ENCODE peak calls at places on chromosomes 2 and 18, in six cellular contexts. E is heart left ventricle, M is HepG2, K is GM12891, G is vagina, Z is A549. J is an unnamed sample.

GRCh38 chr2:47237375-47238357 is 82.6 kb upstream of the STPG4 start:
- DNase-seq in M (no peak), G (no peak), Z (no peak), K (no peak), E (peak; percentile 74), J (no peak)

GRCh38 chr2:31333527-31334183 is 80.9 kb downstream of the XDH start:
- DNase-seq in Z (peak; percentile 74), M (peak; percentile 66), G (no peak), K (peak; percentile 42), E (peak; percentile 83), J (peak; percentile 32)

GRCh38 chr2:171160119-171160629 is 519 bp downstream of the TLK1 start:
- DNase-seq in E (peak; percentile 83), M (peak; percentile 55), Z (peak; percentile 30), G (peak; percentile 89), K (peak; percentile 26), J (peak; percentile 22)

GRCh38 chr2:551621-552020 is 125.6 kb downstream of the TMEM18 start:
- DNase-seq in G (no peak), M (no peak), Z (no peak), K (no peak), E (peak; percentile 41), J (no peak)

GRCh38 chr2:47205576-47206141 is 50.6 kb upstream of the STPG4 start:
- DNase-seq in G (peak; percentile 56), K (no peak), M (no peak), E (no peak), Z (no peak), J (no peak)

GRCh38 chr18:76835380-76835779 is 13.0 kb downstream of the ZNF236 start:
- DNase-seq in Z (no peak), G (no peak), M (no peak), K (no peak), E (no peak), J (no peak)

GRCh38 chr2:81872043-81872442 is 1567.5 kb upstream of the LRRTM1 start:
- DNase-seq in G (no peak), E (no peak), M (no peak), K (no peak), Z (no peak), J (no peak)

GRCh38 chr2:45918816-45919655 is 267.6 kb downstream of the PRKCE start:
- DNase-seq in Z (no peak), E (no peak), M (no peak), K (no peak), G (no peak), J (no peak)

GRCh38 chr2:152506843-152507242 is 171.9 kb downstream of the FMNL2 start:
- DNase-seq in G (no peak), K (no peak), M (no peak), E (no peak), Z (no peak), J (no peak)

DNA sequence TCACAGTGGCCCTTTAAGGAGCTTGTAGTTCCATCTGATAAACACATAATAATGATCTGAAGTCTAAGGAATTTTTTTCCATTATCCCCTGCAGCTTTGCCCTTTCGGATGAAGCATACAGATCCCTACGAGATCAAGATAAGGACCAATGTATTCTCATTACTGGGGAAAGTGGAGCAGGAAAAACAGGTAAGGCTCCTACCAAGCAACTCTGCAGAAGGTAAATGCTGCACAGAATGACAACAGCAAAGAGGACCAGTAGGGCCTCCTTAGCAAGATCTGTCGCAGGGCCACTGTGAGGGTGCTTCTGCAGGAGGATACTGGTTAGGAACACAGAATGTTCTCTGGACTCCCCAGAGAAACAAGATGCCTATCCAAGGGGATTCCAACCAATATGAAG is 84.6 kb downstream of the MYO1B start:
- DNase-seq in K (no peak), E (no peak), G (no peak), Z (no peak), M (no peak), J (no peak)
- TF ChIP-seq POLR2A in K (no peak), E (no peak), G (no peak), Z (no peak), M (no peak), J (no peak)

DNA sequence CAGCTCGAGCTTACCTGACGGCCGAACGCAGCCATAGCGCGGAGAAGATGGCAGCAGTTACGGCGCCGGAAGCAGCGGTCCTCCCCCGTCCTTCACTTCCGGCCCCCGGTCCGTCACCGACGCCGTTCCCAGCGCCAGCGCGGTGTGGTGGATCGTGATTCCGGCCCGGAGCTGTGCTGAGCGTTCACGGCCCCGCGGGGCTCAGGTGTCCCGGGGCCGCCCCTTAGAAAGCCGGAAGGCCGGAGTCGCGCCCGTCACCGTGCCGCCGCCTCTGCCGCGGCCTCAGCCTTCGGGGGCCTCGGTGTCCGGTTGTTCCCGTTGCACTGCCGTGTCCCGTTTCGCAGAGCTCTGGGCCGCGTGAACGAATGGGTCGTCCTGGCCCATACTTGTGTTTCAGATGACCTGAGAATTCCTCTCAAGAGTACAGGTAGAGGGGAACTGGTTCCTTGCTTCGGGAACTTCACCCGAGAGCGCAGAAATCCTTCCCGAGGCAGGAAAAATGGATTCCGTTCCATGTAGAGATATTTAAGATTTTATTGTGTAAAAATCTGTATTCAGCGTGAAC is at the start of gene MTERF4:
- DNase-seq in G (no peak), K (peak; percentile 84), E (peak; percentile 94), Z (peak; percentile 77), M (peak; percentile 86), J (peak; percentile 79)
- TF ChIP-seq POLR2A in G (no peak), K (peak; percentile 86), E (no peak), Z (peak; percentile 85), M (peak; percentile 91), J (peak; percentile 79)

GRCh38 chr2:38875576-38876367 is at the start of the genes DHX57 and MORN2:
- DNase-seq in K (peak; percentile 83), M (peak; percentile 87), Z (peak; percentile 98), E (peak; percentile 93), G (peak; percentile 92), J (peak; percentile 83)
- TF ChIP-seq POLR2A in K (peak; percentile 56), M (peak; percentile 75), Z (peak; percentile 79), E (peak; percentile 24), G (no peak), J (peak; percentile 63)

DNA sequence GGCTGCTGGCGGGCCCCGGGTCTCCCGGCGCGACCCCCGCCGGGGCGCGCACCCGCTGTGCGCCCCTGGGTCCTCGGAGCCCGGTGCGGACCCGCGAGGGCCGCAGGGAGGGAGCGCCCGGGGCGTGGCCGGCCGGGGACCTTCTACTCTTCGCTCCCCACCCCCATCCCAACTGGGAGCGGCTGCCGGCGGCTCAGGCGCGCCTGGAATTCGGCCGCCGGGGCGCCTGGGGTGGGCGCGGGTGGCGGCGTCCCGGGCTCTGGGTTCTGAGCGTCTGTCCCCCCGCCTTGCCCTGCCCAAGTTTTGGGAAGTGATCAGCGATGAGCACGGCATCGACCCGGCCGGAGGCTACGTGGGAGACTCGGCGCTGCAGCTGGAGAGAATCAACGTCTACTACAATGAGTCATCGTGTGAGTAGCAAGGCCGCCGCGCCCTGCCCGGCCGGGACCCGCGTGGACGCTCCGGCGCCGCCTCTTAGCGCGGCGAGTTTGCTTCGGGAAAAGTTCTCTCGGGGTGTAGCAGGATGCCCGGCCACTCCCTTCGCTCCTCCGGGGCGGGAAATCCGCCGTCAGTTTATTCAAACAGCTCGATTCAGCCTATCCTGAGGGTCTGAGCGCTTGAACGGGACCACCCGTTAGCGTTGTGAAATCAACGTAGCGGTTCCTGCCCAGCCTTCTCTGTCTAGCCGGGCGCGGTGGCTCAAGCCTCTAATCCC is 502 bp downstream of the TUBB6 start:
- DNase-seq in E (peak; percentile 91), G (no peak), M (peak; percentile 29), Z (peak; percentile 43), K (peak; percentile 62), J (peak; percentile 60)
- TF ChIP-seq POLR2A in E (peak; percentile 1), G (peak; percentile 37), M (no peak), Z (no peak), K (no peak), J (no peak)

GRCh38 chr2:190197143-190197720 is 122.4 kb downstream of the HIBCH start:
- DNase-seq in K (no peak), G (no peak), M (no peak), E (no peak), Z (no peak), J (no peak)
- TF ChIP-seq POLR2A in K (no peak), G (no peak), M (no peak), E (no peak), Z (no peak), J (no peak)

GRCh38 chr2:54725343-54726099 is 2.1 kb downstream of the EML6 start:
- DNase-seq in M (no peak), G (no peak), E (no peak), Z (no peak), K (no peak), J (no peak)

GRCh38 chr2:54724150-54724559 is 693 bp downstream of the EML6 start:
- DNase-seq in M (no peak), Z (no peak), K (no peak), G (no peak), E (no peak), J (no peak)

GRCh38 chr2:54724560-54725342 is 1.3 kb downstream of the EML6 start:
- DNase-seq in E (peak; percentile 71), G (no peak), K (no peak), M (no peak), Z (peak; percentile 30), J (peak; percentile 32)

GRCh38 chr2:54722641-54723299 is 692 bp upstream of the EML6 start:
- DNase-seq in E (no peak), Z (peak; percentile 38), K (no peak), M (no peak), G (no peak), J (no peak)

DNA sequence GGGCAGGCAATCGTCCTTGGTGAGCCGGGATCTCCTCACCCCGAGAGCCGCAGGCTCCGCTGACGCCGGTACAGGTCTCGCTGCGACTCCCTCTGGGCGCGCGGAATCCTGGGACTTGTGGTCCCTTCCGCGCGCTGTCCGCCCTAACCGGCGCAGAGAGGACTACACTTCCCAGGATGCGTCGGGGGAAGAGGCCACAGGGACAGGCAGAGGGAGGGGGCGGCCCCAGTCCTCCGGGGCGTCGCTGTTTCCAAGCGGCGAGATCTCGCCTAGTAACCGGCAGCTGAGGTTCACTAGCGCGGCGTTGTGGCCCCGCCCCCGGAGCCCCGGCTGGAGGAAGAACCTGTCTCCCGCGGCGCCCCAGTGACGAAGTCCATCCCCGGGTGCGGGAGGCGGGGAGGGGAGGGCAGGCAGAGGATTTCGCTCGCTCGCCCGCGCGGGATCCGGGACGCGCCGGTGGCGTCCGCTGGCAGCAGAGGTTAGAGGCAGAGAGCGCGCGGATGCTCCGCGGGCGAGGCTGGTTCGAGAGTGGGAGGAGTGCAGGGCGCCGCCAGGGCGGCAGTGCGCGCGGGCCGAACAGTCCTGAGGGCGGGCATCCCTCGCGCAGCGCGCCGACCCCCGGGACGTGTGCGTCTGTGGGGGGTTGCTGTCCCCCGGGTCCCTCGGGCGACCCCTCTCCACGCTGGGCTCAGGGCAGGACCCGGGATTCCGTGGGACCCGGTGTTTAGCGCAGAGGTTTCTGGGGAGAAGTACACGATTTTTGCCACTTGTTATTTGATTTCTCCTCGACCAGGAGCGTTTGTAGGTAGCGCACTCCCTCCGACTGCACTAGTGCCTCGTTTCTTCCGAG is at the start of gene EML6:
- DNase-seq in Z (peak; percentile 97), G (peak; percentile 98), M (peak; percentile 99), K (peak; percentile 99), E (peak; percentile 98), J (peak; percentile 97)
- TF ChIP-seq POLR2A in Z (no peak), G (peak; percentile 34), M (no peak), K (no peak), E (peak; percentile 82), J (no peak)

GRCh38 chr2:85409719-85410583 is at the start of gene CAPG:
- DNase-seq in Z (no peak), G (no peak), E (peak; percentile 83), M (no peak), K (peak; percentile 75), J (peak; percentile 83)
- TF ChIP-seq POLR2A in Z (peak; percentile 26), G (no peak), E (no peak), M (no peak), K (no peak), J (no peak)

J was measured in GM12892.